ENCODE peak calls at places on chromosomes 7 and 10, in six cellular contexts. D is K562, R is GM12878, Z is SK-N-SH, W is HepG2, F is H1. M is an unnamed sample.

GRCh38 chr7:44698046-44698580 is 50.5 kb upstream of the ZMIZ2 start:
- DNase-seq in R (no peak), Z (no peak), F (no peak), D (no peak), W (no peak), M (no peak)

GRCh38 chr7:55409474-55410225 is 44.5 kb downstream of the LANCL2 start:
- DNase-seq in D (peak; percentile 63), Z (peak; percentile 54), W (no peak), F (no peak), R (peak; percentile 1), M (peak; percentile 35)

GRCh38 chr7:20403356-20403755 is 72.7 kb downstream of the ITGB8 start:
- DNase-seq in Z (no peak), F (no peak), D (no peak), R (no peak), W (no peak), M (no peak)

GRCh38 chr10:50392966-50393718 is 141.8 kb upstream of the ASAH2 start:
- DNase-seq in F (no peak), R (no peak), W (peak; percentile 16), Z (no peak), D (no peak), M (no peak)

GRCh38 chr7:4040031-4040928 is 641.8 kb upstream of the FOXK1 start:
- DNase-seq in F (peak; percentile 39), D (no peak), W (no peak), R (no peak), Z (peak; percentile 7), M (no peak)

GRCh38 chr7:832292-832967 is at the start of gene SUN1:
- DNase-seq in D (no peak), F (no peak), Z (no peak), R (peak; percentile 26), W (peak; percentile 13), M (peak; percentile 88)

GRCh38 chr10:50511512-50512213 is 112.1 kb downstream of the SGMS1 start:
- DNase-seq in D (peak; percentile 54), Z (no peak), F (no peak), R (peak; percentile 93), W (peak; percentile 79), M (peak; percentile 80)

GRCh38 chr7:47611045-47611511 is 29.2 kb upstream of the TNS3 start:
- DNase-seq in W (peak; percentile 68), D (no peak), Z (no peak), F (no peak), R (no peak), M (no peak)

GRCh38 chr10:60664859-60665258 is 113.4 kb upstream of the CDK1 start:
- DNase-seq in Z (no peak), R (no peak), F (no peak), W (no peak), D (no peak), M (peak; percentile 5)

GRCh38 chr7:46654546-46655443 is 733.7 kb upstream of the IGFBP3 start:
- DNase-seq in W (no peak), D (no peak), F (no peak), R (no peak), Z (no peak), M (peak; percentile 25)

GRCh38 chr7:84106291-84106690 is 88.3 kb downstream of the SEMA3A start:
- DNase-seq in Z (no peak), W (no peak), F (no peak), R (no peak), D (no peak), M (no peak)

GRCh38 chr7:41870505-41871138 is 167.7 kb upstream of the INHBA start:
- DNase-seq in D (no peak), F (no peak), W (no peak), R (peak; percentile 53), Z (no peak), M (peak; percentile 76)

GRCh38 chr7:30352169-30352568 is 67.8 kb downstream of the ZNRF2 start:
- DNase-seq in Z (no peak), W (no peak), R (no peak), F (no peak), D (no peak), M (no peak)

GRCh38 chr10:113960617-113961260 is 82.9 kb upstream of the ADRB1 start:
- DNase-seq in W (peak; percentile 54), D (no peak), Z (no peak), R (no peak), F (peak; percentile 10), M (no peak)

GRCh38 chr7:47366211-47366610 is 215.7 kb downstream of the TNS3 start:
- DNase-seq in W (no peak), Z (no peak), D (no peak), R (no peak), F (no peak), M (no peak)

GRCh38 chr7:37352974-37353948 is 95.4 kb downstream of the ELMO1 start:
- DNase-seq in W (no peak), F (peak; percentile 17), D (peak; percentile 41), R (no peak), Z (peak; percentile 49), M (no peak)

GRCh38 chr7:56115852-56116538 is at the start of gene NUPR2:
- DNase-seq in Z (peak; percentile 39), W (no peak), F (no peak), R (no peak), D (no peak), M (no peak)

GRCh38 chr7:28956608-28957063 is 1.5 kb downstream of the TRIL start:
- DNase-seq in D (no peak), R (no peak), F (no peak), Z (peak; percentile 95), W (peak; percentile 48), M (peak; percentile 5)

GRCh38 chr7:12316925-12317324 is 86.7 kb downstream of the VWDE start:
- DNase-seq in F (no peak), W (no peak), D (no peak), R (no peak), Z (no peak), M (no peak)

GRCh38 chr10:115861455-115861854 is 411.6 kb downstream of the GFRA1 start:
- DNase-seq in F (no peak), W (no peak), Z (no peak), D (no peak), R (no peak), M (no peak)

GRCh38 chr10:52030051-52030867 is 283.8 kb upstream of the DKK1 start:
- DNase-seq in Z (no peak), W (no peak), R (no peak), F (no peak), D (no peak), M (peak; percentile 78)

GRCh38 chr7:77383333-77383740 is 32.8 kb downstream of the GSAP start:
- DNase-seq in F (no peak), Z (no peak), D (no peak), R (no peak), W (peak; percentile 11), M (peak; percentile 22)

GRCh38 chr10:122550427-122550826 is 10.1 kb upstream of the DMBT1 start:
- DNase-seq in D (no peak), Z (no peak), W (no peak), R (no peak), F (no peak), M (no peak)

GRCh38 chr10:121440461-121440860 is 157.8 kb downstream of the FGFR2 start:
- DNase-seq in F (no peak), W (no peak), R (no peak), Z (no peak), D (no peak), M (no peak)

GRCh38 chr10:88205842-88206446 is 342.5 kb downstream of the PTEN start:
- DNase-seq in F (no peak), R (peak; percentile 26), Z (no peak), W (no peak), D (no peak), M (no peak)

GRCh38 chr10:13892871-13893270 is 306.1 kb downstream of the PRPF18 start:
- DNase-seq in W (no peak), D (no peak), F (no peak), R (no peak), Z (no peak), M (no peak)

GRCh38 chr7:138932870-138933269 is 48.3 kb downstream of the KIAA1549 start:
- DNase-seq in D (no peak), W (no peak), R (no peak), Z (no peak), F (no peak), M (no peak)

GRCh38 chr7:158049271-158049670 is 538.4 kb downstream of the PTPRN2 start:
- DNase-seq in Z (no peak), D (no peak), R (no peak), W (no peak), F (no peak), M (no peak)

GRCh38 chr7:95298091-95298490 is 26.2 kb downstream of the PON1 start:
- DNase-seq in R (no peak), F (no peak), D (no peak), W (no peak), Z (no peak), M (no peak)
- H2AFZ ChIP-seq in R (no peak overlapping the region), F (no peak overlapping the region), D (no peak overlapping the region), W (no peak overlapping the region), Z (no peak overlapping the region), M (no peak overlapping the region)

DNA sequence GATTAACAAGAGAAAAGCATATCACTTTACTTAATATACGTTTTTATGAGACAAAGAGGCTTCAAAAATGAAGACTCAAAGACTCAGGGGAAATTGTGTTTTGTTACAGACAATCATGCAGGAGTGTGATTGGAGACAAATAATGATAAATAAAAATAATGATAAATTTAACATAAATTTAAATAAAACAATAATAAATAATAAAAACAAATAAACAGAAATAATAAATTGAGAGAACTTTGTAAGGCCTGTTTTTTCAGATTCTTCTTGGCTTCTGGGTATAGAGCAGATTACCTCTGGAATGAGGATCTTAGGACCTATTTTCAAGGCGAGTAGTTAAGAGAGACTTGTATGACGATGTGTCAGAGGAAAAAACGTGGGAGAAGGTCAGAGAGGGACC is 271.4 kb upstream of the POT1 start:
- DNase-seq in D (no peak), W (no peak), F (no peak), R (no peak), Z (no peak), M (no peak)
- TF ChIP-seq RFX5 in D (no peak), W (no peak), F (no peak), R (no peak), Z (no peak), M (no peak)

DNA sequence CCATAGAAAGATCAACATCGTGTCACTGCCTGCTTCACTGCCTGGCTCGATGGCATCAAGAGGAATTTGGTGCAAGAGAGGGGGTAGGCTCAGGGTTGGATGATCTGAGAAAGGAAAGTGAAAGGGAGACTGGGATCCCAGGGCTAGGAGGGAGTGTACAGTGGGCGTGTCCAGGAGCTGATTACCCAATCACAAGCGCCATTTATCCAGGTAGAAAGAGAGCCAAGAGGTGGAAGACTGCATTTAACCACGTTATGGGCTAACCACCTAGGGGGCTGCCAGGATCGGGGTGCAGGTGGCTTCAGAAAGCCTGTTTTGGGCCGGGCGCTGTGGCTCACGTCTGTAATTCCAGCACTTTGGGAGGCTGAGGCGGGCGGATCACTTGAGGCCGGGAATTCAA is 10.3 kb downstream of the PODXL start:
- DNase-seq in D (no peak), W (peak; percentile 10), F (no peak), Z (no peak), R (no peak), M (no peak)
- H2AFZ ChIP-seq in D (peak overlapping the region; percentile 29), W (no peak overlapping the region), F (no peak overlapping the region), Z (no peak overlapping the region), R (peak overlapping the region; percentile 19), M (peak overlapping the region; percentile 58)

DNA sequence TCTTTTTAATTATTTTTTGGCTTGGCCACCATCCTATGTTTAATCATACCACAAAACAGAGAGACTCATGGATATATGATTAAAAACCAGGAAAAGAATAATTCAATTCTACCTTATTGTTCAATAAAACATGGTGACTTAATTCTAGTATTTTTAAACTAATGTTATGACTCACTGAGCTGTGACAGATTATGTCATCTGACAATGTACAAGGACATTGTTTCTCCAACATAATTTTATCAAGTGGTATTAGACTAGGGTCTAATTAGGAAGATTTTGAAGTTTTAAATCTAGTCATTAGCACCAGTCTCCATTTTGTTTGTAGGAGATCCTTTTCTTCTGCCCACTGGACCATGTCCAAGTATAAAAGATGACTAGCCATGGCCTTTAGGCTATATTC is 199.3 kb upstream of the MDFIC start:
- DNase-seq in R (no peak), Z (no peak), D (no peak), W (no peak), F (no peak), M (no peak)
- TF ChIP-seq RFX5 in R (no peak), Z (no peak), D (no peak), W (no peak), F (no peak), M (no peak)

M was measured in IMR-90.